ENCODE peak calls at places on chromosomes 7 and 10, in eight cellular contexts. T is ACHN; O is memory B cell; A is naive thymus-derived CD8-positive, alpha-beta T cell; X is activated CD8-positive, alpha-beta memory T cell treated with anti-CD3 and anti-CD28 coated beads for 1 hour; R is midbrain; B is EL; E is AG10803. F is an unnamed sample.

GRCh38 chr7:117284692-117285091 is 38.2 kb downstream of the WNT2 start:
- DNase-seq in X (no peak), O (no peak), A (no peak), E (no peak), B (no peak), R (no peak), T (no peak), F (no peak)

GRCh38 chr10:104253576-104254410 is 899 bp upstream of the GSTO1 start:
- DNase-seq in O (no peak), E (no peak), A (no peak), B (peak; percentile 19), T (no peak), R (no peak), X (no peak), F (no peak)

GRCh38 chr10:110522365-110522988 is 24.8 kb downstream of the DUSP5 start:
- DNase-seq in E (peak; percentile 37), X (no peak), T (no peak), O (no peak), A (no peak), R (no peak), B (no peak), F (no peak)

GRCh38 chr7:70481717-70482116 is 650.2 kb upstream of the GALNT17 start:
- DNase-seq in B (no peak), O (no peak), R (no peak), A (no peak), T (no peak), E (no peak), X (no peak), F (no peak)

GRCh38 chr10:49601857-49602256 is 8.3 kb upstream of the SLC18A3 start:
- DNase-seq in A (no peak), R (no peak), O (no peak), T (peak; percentile 45), E (no peak), X (no peak), B (peak; percentile 73), F (no peak)

GRCh38 chr7:108253275-108254044 is 123.3 kb upstream of the LAMB4 start:
- DNase-seq in X (no peak), A (no peak), T (peak; percentile 86), B (no peak), O (no peak), R (no peak), E (peak; percentile 44), F (no peak)

GRCh38 chr10:21634599-21635365 is 100.8 kb downstream of the MLLT10 start:
- DNase-seq in T (no peak), A (no peak), R (no peak), O (no peak), B (no peak), E (no peak), X (no peak), F (no peak)

GRCh38 chr7:24967696-24968095 is 12.3 kb downstream of the OSBPL3 start:
- DNase-seq in T (no peak), R (no peak), B (no peak), E (no peak), X (no peak), O (no peak), A (no peak), F (no peak)

GRCh38 chr10:26781797-26782196 is 79.0 kb downstream of the ABI1 start:
- DNase-seq in O (no peak), T (peak; percentile 5), E (peak; percentile 33), R (no peak), X (no peak), B (peak; percentile 34), A (no peak), F (no peak)

GRCh38 chr7:124009321-124009720 is 23.5 kb downstream of the TMEM229A start:
- DNase-seq in T (no peak), A (no peak), B (no peak), X (no peak), R (no peak), O (no peak), E (no peak), F (no peak)

GRCh38 chr7:2157473-2158279 is 75.1 kb downstream of the MAD1L1 start:
- DNase-seq in A (no peak), B (peak; percentile 55), R (peak; percentile 84), X (no peak), O (no peak), E (peak; percentile 87), T (no peak), F (peak; percentile 96)

GRCh38 chr10:78162867-78163266 is 129.2 kb downstream of the RPS24 start:
- DNase-seq in E (no peak), T (no peak), B (peak; percentile 12), X (no peak), O (no peak), R (no peak), A (no peak), F (no peak)

GRCh38 chr7:53607961-53608360 is 572.5 kb downstream of the POM121L12 start:
- DNase-seq in X (no peak), T (no peak), B (no peak), A (no peak), E (no peak), R (no peak), O (no peak), F (no peak)

GRCh38 chr7:7772385-7772784 is 54.0 kb upstream of the RPA3 start:
- DNase-seq in X (no peak), B (no peak), O (no peak), A (peak; percentile 22), E (no peak), R (no peak), T (peak; percentile 38), F (peak; percentile 5)

GRCh38 chr7:5692112-5692844 is 89.2 kb downstream of the RNF216 start:
- DNase-seq in R (peak; percentile 56), A (no peak), B (peak; percentile 96), T (peak; percentile 69), O (no peak), X (no peak), E (peak; percentile 100), F (no peak)

GRCh38 chr7:114874170-114874569 is 47.7 kb upstream of the MDFIC start:
- DNase-seq in X (no peak), E (no peak), T (no peak), O (no peak), R (no peak), B (no peak), A (no peak), F (no peak)

GRCh38 chr10:86057708-86058107 is 308.9 kb downstream of the GRID1 start:
- DNase-seq in O (no peak), B (no peak), E (no peak), R (no peak), X (no peak), T (no peak), A (no peak), F (no peak)

GRCh38 chr10:132982301-132982989 is 40.1 kb upstream of the CFAP46 start:
- DNase-seq in X (no peak), T (no peak), R (no peak), A (no peak), B (no peak), O (no peak), E (peak; percentile 54), F (no peak)

GRCh38 chr7:40758590-40758989 is 623.8 kb downstream of the SUGCT start:
- DNase-seq in E (no peak), R (no peak), O (no peak), A (no peak), T (no peak), B (no peak), X (no peak), F (no peak)

GRCh38 chr10:23338886-23339285 is 5.7 kb downstream of the C10orf67 start:
- DNase-seq in E (no peak), R (no peak), A (no peak), X (no peak), B (peak; percentile 73), O (no peak), T (no peak), F (no peak)

GRCh38 chr7:77427996-77428603 is 12.0 kb upstream of the GSAP start:
- DNase-seq in A (no peak), R (no peak), X (no peak), O (no peak), B (peak; percentile 89), E (peak; percentile 81), T (peak; percentile 69), F (no peak)

GRCh38 chr7:33986951-33987948 is 81.9 kb downstream of the BMPER start:
- DNase-seq in T (peak; percentile 98), A (no peak), X (no peak), B (peak; percentile 99), E (peak; percentile 100), O (no peak), R (no peak), F (peak; percentile 14)

GRCh38 chr7:122143376-122143750 is 686 bp downstream of the AASS start:
- DNase-seq in O (peak; percentile 14), T (peak; percentile 58), X (no peak), E (peak; percentile 17), B (peak; percentile 44), R (no peak), A (peak; percentile 29), F (no peak)

GRCh38 chr10:119393019-119393418 is 149.5 kb downstream of the RGS10 start:
- DNase-seq in X (no peak), E (no peak), O (no peak), A (no peak), T (no peak), R (no peak), B (no peak), F (no peak)

GRCh38 chr10:35446439-35446838 is 110.1 kb downstream of the CCNY start:
- DNase-seq in X (no peak), R (no peak), O (no peak), B (no peak), T (no peak), E (peak; percentile 30), A (no peak), F (no peak)

GRCh38 chr7:113283861-113284260 is 165.5 kb upstream of the SMIM30 start:
- DNase-seq in X (no peak), R (no peak), B (peak; percentile 73), T (no peak), E (peak; percentile 45), A (no peak), O (no peak), F (no peak)

GRCh38 chr7:82672078-82672477 is 228.5 kb upstream of the CACNA2D1 start:
- DNase-seq in B (no peak), X (no peak), O (no peak), E (no peak), T (no peak), A (no peak), R (no peak), F (no peak)

GRCh38 chr7:106365252-106366005 is 80.6 kb upstream of the NAMPT start:
- DNase-seq in O (no peak), B (no peak), T (no peak), E (no peak), A (no peak), X (no peak), R (no peak), F (no peak)

GRCh38 chr7:104096683-104097082 is 107.2 kb upstream of the RELN start:
- DNase-seq in A (no peak), X (no peak), O (no peak), R (no peak), T (peak; percentile 63), B (peak; percentile 25), E (peak; percentile 5), F (no peak)

GRCh38 chr10:301536-301935 is 166.3 kb downstream of the ZMYND11 start:
- DNase-seq in E (no peak), R (no peak), X (no peak), A (no peak), O (no peak), T (no peak), B (no peak), F (no peak)

GRCh38 chr10:133058267-133059092 is 29.2 kb upstream of the ADGRA1 start:
- DNase-seq in E (peak; percentile 1), X (no peak), B (peak; percentile 17), R (no peak), A (no peak), O (no peak), T (no peak), F (no peak)

GRCh38 chr10:122468923-122469781 is 7.8 kb downstream of the HTRA1 start:
- DNase-seq in O (no peak), E (peak; percentile 99), X (no peak), R (peak; percentile 41), T (peak; percentile 79), A (no peak), B (peak; percentile 97), F (no peak)

GRCh38 chr7:82173400-82174021 is 270.1 kb downstream of the CACNA2D1 start:
- DNase-seq in A (no peak), X (no peak), B (no peak), T (no peak), O (no peak), R (no peak), E (no peak), F (no peak)

GRCh38 chr10:36738738-36739431 is 386.5 kb upstream of the ANKRD30A start:
- DNase-seq in R (no peak), A (no peak), T (no peak), B (no peak), E (no peak), O (no peak), X (no peak), F (no peak)